ENCODE peak calls at places on chromosomes 13 and 19, in four cellular contexts. One of them, this sample, is unnamed.

GRCh38 chr19:45872095-45872919 is 8.2 kb downstream of the FOXA3 start:
- DNase-seq in WERI-Rb-1: no peak
- DNase-seq in fibroblast of pulmonary artery: no peak
- DNase-seq in AG09319: no peak
- DNase-seq in this sample: no peak

GRCh38 chr19:6392219-6393073 is 518 bp downstream of the GTF2F1 start:
- DNase-seq in fibroblast of pulmonary artery: no peak
- DNase-seq in AG09319: no peak
- DNase-seq in WERI-Rb-1: no peak
- DNase-seq in this sample: no peak

GRCh38 chr13:46172531-46172991 is 9.4 kb downstream of the LCP1 start:
- DNase-seq in fibroblast of pulmonary artery: no peak
- DNase-seq in WERI-Rb-1: no peak
- DNase-seq in AG09319: no peak
- DNase-seq in this sample: no peak

GRCh38 chr19:30156646-30157045 is 214.6 kb downstream of the URI1 start:
- DNase-seq in fibroblast of pulmonary artery: no peak
- DNase-seq in AG09319: no peak
- DNase-seq in WERI-Rb-1: no peak
- DNase-seq in this sample: no peak

GRCh38 chr19:11243798-11244169 is 4.4 kb downstream of the ANGPTL8 start:
- DNase-seq in AG09319: no peak
- DNase-seq in WERI-Rb-1: no peak
- DNase-seq in fibroblast of pulmonary artery: no peak
- DNase-seq in this sample: no peak

GRCh38 chr13:22252281-22252830 is 581.5 kb downstream of the FGF9 start:
- DNase-seq in AG09319: no peak
- DNase-seq in fibroblast of pulmonary artery: no peak
- DNase-seq in WERI-Rb-1: no peak
- DNase-seq in this sample: no peak

GRCh38 chr19:7454998-7455397 is 33.8 kb downstream of the PEX11G start:
- DNase-seq in AG09319: no peak
- DNase-seq in fibroblast of pulmonary artery: no peak
- DNase-seq in WERI-Rb-1: no peak
- DNase-seq in this sample: no peak

GRCh38 chr19:49637865-49638350 is 2.0 kb downstream of the RRAS start:
- DNase-seq in AG09319: peak
- DNase-seq in fibroblast of pulmonary artery: peak
- DNase-seq in WERI-Rb-1: peak
- DNase-seq in this sample: peak

GRCh38 chr19:46861691-46862503 is 1.1 kb downstream of the ARHGAP35 start:
- DNase-seq in fibroblast of pulmonary artery: no peak
- DNase-seq in AG09319: no peak
- DNase-seq in WERI-Rb-1: no peak
- DNase-seq in this sample: peak

GRCh38 chr19:32172761-32173160 is 172.6 kb upstream of the ZNF507 start:
- DNase-seq in WERI-Rb-1: no peak
- DNase-seq in AG09319: no peak
- DNase-seq in fibroblast of pulmonary artery: no peak
- DNase-seq in this sample: no peak

GRCh38 chr19:12785431-12786011 is 5.8 kb upstream of the JUNB start:
- DNase-seq in fibroblast of pulmonary artery: no peak
- DNase-seq in AG09319: no peak
- DNase-seq in WERI-Rb-1: no peak
- DNase-seq in this sample: no peak

GRCh38 chr19:53945441-53945840 is 17.3 kb upstream of the CACNG8 start:
- DNase-seq in WERI-Rb-1: peak
- DNase-seq in fibroblast of pulmonary artery: peak
- DNase-seq in AG09319: no peak
- DNase-seq in this sample: peak

GRCh38 chr19:54262066-54262465 is 5.0 kb upstream of the LILRB5 start:
- DNase-seq in fibroblast of pulmonary artery: no peak
- DNase-seq in WERI-Rb-1: no peak
- DNase-seq in AG09319: no peak
- DNase-seq in this sample: no peak

GRCh38 chr19:10227215-10227971 is 3.7 kb downstream of the S1PR2 start:
- DNase-seq in WERI-Rb-1: no peak
- DNase-seq in AG09319: no peak
- DNase-seq in fibroblast of pulmonary artery: peak
- DNase-seq in this sample: peak

GRCh38 chr13:65378943-65379519 is 1851.1 kb downstream of the PCDH9 start:
- DNase-seq in fibroblast of pulmonary artery: peak
- DNase-seq in AG09319: no peak
- DNase-seq in WERI-Rb-1: no peak
- DNase-seq in this sample: peak

GRCh38 chr19:32674153-32674958 is 624 bp downstream of the ANKRD27 start:
- DNase-seq in fibroblast of pulmonary artery: no peak
- DNase-seq in AG09319: no peak
- DNase-seq in WERI-Rb-1: no peak
- DNase-seq in this sample: no peak

GRCh38 chr19:10122066-10122465 is 2.4 kb upstream of the EIF3G start:
- DNase-seq in WERI-Rb-1: no peak
- DNase-seq in fibroblast of pulmonary artery: peak
- DNase-seq in AG09319: peak
- DNase-seq in this sample: peak

GRCh38 chr13:77919351-77920294 is 992 bp upstream of the EDNRB start:
- DNase-seq in fibroblast of pulmonary artery: peak
- DNase-seq in WERI-Rb-1: peak
- DNase-seq in AG09319: no peak
- DNase-seq in this sample: peak

GRCh38 chr19:17937371-17937900 is 4.6 kb downstream of the CCDC124 start:
- DNase-seq in WERI-Rb-1: no peak
- DNase-seq in fibroblast of pulmonary artery: no peak
- DNase-seq in AG09319: no peak
- DNase-seq in this sample: no peak

GRCh38 chr13:28558567-28558966 is 63.6 kb upstream of the FLT1 start:
- DNase-seq in fibroblast of pulmonary artery: no peak
- DNase-seq in WERI-Rb-1: no peak
- DNase-seq in AG09319: no peak
- DNase-seq in this sample: peak

GRCh38 chr13:63433546-63434150 is 2018.0 kb upstream of the PCDH20 start:
- DNase-seq in WERI-Rb-1: no peak
- DNase-seq in fibroblast of pulmonary artery: peak
- DNase-seq in AG09319: no peak
- DNase-seq in this sample: peak

GRCh38 chr19:46606019-46606418 is 4.9 kb downstream of the CALM3 start:
- DNase-seq in AG09319: no peak
- DNase-seq in fibroblast of pulmonary artery: no peak
- DNase-seq in WERI-Rb-1: no peak
- DNase-seq in this sample: no peak

GRCh38 chr19:40612831-40613668 is 11.9 kb downstream of the LTBP4 start:
- DNase-seq in fibroblast of pulmonary artery: peak
- DNase-seq in AG09319: no peak
- DNase-seq in WERI-Rb-1: no peak
- DNase-seq in this sample: peak

GRCh38 chr19:38650180-38650775 is 2.8 kb downstream of the ACTN4 start:
- DNase-seq in AG09319: no peak
- DNase-seq in WERI-Rb-1: peak
- DNase-seq in fibroblast of pulmonary artery: no peak
- DNase-seq in this sample: no peak

GRCh38 chr19:45779231-45780145 is 2.8 kb downstream of the DMPK start:
- DNase-seq in fibroblast of pulmonary artery: peak
- DNase-seq in WERI-Rb-1: peak
- DNase-seq in AG09319: no peak
- DNase-seq in this sample: peak

GRCh38 chr19:46608178-46608577 is 7.0 kb downstream of the CALM3 start:
- DNase-seq in WERI-Rb-1: no peak
- DNase-seq in fibroblast of pulmonary artery: no peak
- DNase-seq in AG09319: no peak
- DNase-seq in this sample: no peak

GRCh38 chr19:46265217-46265828 is 31.5 kb upstream of the HIF3A start:
- DNase-seq in WERI-Rb-1: peak
- DNase-seq in AG09319: peak
- DNase-seq in fibroblast of pulmonary artery: peak
- DNase-seq in this sample: peak

GRCh38 chr13:78060966-78061365 is 142.3 kb upstream of the EDNRB start:
- DNase-seq in fibroblast of pulmonary artery: no peak
- DNase-seq in AG09319: no peak
- DNase-seq in WERI-Rb-1: no peak
- DNase-seq in this sample: no peak

GRCh38 chr19:1116726-1117581 is 13.2 kb downstream of the GPX4 start:
- DNase-seq in AG09319: no peak
- DNase-seq in fibroblast of pulmonary artery: no peak
- DNase-seq in WERI-Rb-1: no peak
- DNase-seq in this sample: no peak

DNA sequence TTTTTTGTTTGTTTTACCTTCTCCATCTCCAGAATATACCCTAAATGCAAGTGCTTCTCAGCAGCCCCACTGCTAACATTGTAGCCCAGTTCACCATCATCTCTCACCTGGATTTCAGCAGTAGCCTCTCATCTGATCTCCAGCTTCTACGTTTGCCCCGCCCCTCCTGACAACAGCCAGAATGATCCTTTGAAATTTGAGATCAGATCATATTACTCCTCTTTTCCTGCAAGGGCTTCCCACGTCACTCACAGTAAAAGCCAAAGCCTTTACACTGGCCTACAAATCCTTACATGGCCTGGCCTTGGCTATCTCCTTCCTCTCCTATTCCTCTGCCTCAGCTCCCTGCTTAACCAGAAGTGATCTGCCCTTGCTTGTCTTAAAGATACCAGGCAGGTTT is 94.3 kb upstream of the NBEA start:
- DNase-seq in WERI-Rb-1: no peak
- DNase-seq in fibroblast of pulmonary artery: no peak
- DNase-seq in AG09319: no peak
- DNase-seq in this sample: no peak
- TF ChIP-seq CTCF in WERI-Rb-1: no peak
- TF ChIP-seq CTCF in fibroblast of pulmonary artery: no peak
- TF ChIP-seq CTCF in AG09319: no peak
- TF ChIP-seq CTCF in this sample: no peak

GRCh38 chr19:16518483-16519229 is 22.5 kb downstream of the C19orf44 start:
- DNase-seq in fibroblast of pulmonary artery: no peak
- DNase-seq in WERI-Rb-1: no peak
- DNase-seq in AG09319: no peak
- DNase-seq in this sample: no peak
- TF ChIP-seq CTCF in fibroblast of pulmonary artery: no peak
- TF ChIP-seq CTCF in WERI-Rb-1: peak
- TF ChIP-seq CTCF in AG09319: no peak
- TF ChIP-seq CTCF in this sample: no peak

GRCh38 chr19:2235026-2235395 is 1.1 kb downstream of the PLEKHJ1 start:
- DNase-seq in WERI-Rb-1: no peak
- DNase-seq in AG09319: no peak
- DNase-seq in fibroblast of pulmonary artery: no peak
- DNase-seq in this sample: no peak

GRCh38 chr19:2232286-2233151 is 3.6 kb downstream of the PLEKHJ1 start:
- DNase-seq in fibroblast of pulmonary artery: no peak
- DNase-seq in WERI-Rb-1: no peak
- DNase-seq in AG09319: no peak
- DNase-seq in this sample: no peak

GRCh38 chr19:2231621-2232221 is 4.4 kb downstream of the PLEKHJ1 start:
- DNase-seq in fibroblast of pulmonary artery: no peak
- DNase-seq in WERI-Rb-1: peak
- DNase-seq in AG09319: no peak
- DNase-seq in this sample: no peak

GRCh38 chr19:2235396-2236284 is 489 bp downstream of the PLEKHJ1 start:
- DNase-seq in AG09319: no peak
- DNase-seq in WERI-Rb-1: peak
- DNase-seq in fibroblast of pulmonary artery: no peak
- DNase-seq in this sample: no peak

DNA sequence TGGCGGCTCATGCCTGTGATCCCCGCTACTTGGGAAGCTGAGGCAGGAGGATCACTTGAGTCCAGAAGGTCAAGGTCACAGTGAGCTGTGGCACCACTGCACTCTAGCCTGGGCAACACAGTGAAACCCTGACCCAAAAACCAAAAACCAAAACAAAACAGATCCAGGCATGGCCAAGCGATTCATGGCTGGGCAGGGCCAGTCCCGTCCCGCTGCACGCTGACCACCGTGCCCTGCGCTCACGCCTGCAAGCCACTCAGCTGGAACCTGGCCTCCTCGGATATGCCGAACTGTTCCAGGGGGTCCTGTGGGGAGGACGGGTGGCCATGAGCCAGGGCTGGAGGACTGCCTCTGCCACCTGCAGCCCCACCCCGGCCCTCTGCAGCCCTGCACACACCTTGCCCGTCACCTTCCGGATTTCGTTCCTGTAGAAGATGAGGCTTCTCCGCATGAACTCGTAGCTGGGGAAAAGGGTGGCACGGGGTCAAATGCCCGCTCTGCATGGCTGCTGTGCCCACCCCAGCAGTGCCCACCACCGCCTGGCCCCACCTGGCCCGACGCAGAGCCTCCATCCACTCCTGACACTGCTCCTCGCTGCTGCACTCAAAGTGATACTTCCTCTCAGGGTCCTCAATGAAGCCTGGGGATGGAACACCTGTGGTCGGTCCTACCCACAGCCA is 2.4 kb downstream of the PLEKHJ1 start:
- DNase-seq in fibroblast of pulmonary artery: no peak
- DNase-seq in AG09319: no peak
- DNase-seq in WERI-Rb-1: no peak
- DNase-seq in this sample: no peak
- TF ChIP-seq CTCF in fibroblast of pulmonary artery: no peak
- TF ChIP-seq CTCF in AG09319: no peak
- TF ChIP-seq CTCF in WERI-Rb-1: no peak
- TF ChIP-seq CTCF in this sample: no peak

DNA sequence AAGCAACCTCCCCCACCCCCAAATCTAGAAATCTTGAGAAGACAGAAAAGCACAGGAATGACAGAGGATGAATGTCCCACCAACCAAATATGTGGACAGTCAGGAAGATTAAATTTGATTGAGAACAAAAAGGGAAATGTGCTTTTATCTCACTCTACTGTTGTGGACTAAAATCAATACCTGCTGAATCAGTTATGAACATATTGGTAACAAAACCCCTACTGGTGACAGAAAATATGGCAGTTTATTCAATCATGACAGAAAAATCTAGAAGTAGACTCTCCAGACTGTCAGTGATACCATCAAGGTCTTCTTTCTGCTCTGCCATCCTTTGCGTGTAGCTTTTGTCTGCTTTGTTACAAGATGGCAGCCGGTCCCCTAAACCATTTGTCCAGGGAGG is 35.2 kb downstream of the FAM216B start:
- DNase-seq in fibroblast of pulmonary artery: no peak
- DNase-seq in WERI-Rb-1: no peak
- DNase-seq in AG09319: no peak
- DNase-seq in this sample: no peak
- TF ChIP-seq CTCF in fibroblast of pulmonary artery: peak
- TF ChIP-seq CTCF in WERI-Rb-1: no peak
- TF ChIP-seq CTCF in AG09319: peak
- TF ChIP-seq CTCF in this sample: peak

GRCh38 chr19:15250635-15250993 is 18.4 kb upstream of the EPHX3 start:
- DNase-seq in fibroblast of pulmonary artery: no peak
- DNase-seq in WERI-Rb-1: no peak
- DNase-seq in AG09319: no peak
- DNase-seq in this sample: no peak

GRCh38 chr19:15248106-15248505 is 15.9 kb upstream of the EPHX3 start:
- DNase-seq in WERI-Rb-1: no peak
- DNase-seq in AG09319: no peak
- DNase-seq in fibroblast of pulmonary artery: no peak
- DNase-seq in this sample: no peak

GRCh38 chr19:15249912-15250634 is 17.8 kb upstream of the EPHX3 start:
- DNase-seq in WERI-Rb-1: no peak
- DNase-seq in AG09319: peak
- DNase-seq in fibroblast of pulmonary artery: peak
- DNase-seq in this sample: peak

GRCh38 chr19:15248648-15249559 is 16.7 kb upstream of the EPHX3 start:
- DNase-seq in WERI-Rb-1: no peak
- DNase-seq in fibroblast of pulmonary artery: peak
- DNase-seq in AG09319: peak
- DNase-seq in this sample: peak

GRCh38 chr19:15249560-15249874 is 17.3 kb upstream of the EPHX3 start:
- DNase-seq in AG09319: no peak
- DNase-seq in fibroblast of pulmonary artery: no peak
- DNase-seq in WERI-Rb-1: no peak
- DNase-seq in this sample: no peak
- TF ChIP-seq CTCF in AG09319: no peak
- TF ChIP-seq CTCF in fibroblast of pulmonary artery: no peak
- TF ChIP-seq CTCF in WERI-Rb-1: no peak
- TF ChIP-seq CTCF in this sample: no peak